ENCODE peak calls at places on chromosomes 2 and 18, in five cellular contexts. S, C, E, F and V are unnamed samples. For H3K36me3 and H3K27me3, the result is how much of the 10 kb centered on the place peaks cover.

GRCh38 chr18:35179906-35180305 is 60.9 kb upstream of the ZNF397 start:
- DNase-seq in C (no peak), F (no peak), E (no peak), S (no peak), V (no peak)

GRCh38 chr2:84494070-84494469 is 22.2 kb upstream of the DNAH6 start:
- DNase-seq in E (peak), C (no peak), S (no peak), F (no peak), V (no peak)

GRCh38 chr18:63410792-63411191 is 11.5 kb downstream of the VPS4B start:
- DNase-seq in F (no peak), E (peak), S (no peak), C (no peak), V (no peak)

GRCh38 chr2:9639740-9640337 is 9.0 kb upstream of the YWHAQ start:
- DNase-seq in E (no peak), C (no peak), F (no peak), S (no peak), V (no peak)

GRCh38 chr18:37166491-37166890 is 337.6 kb downstream of the KIAA1328 start:
- DNase-seq in C (no peak), E (no peak), S (no peak), F (no peak), V (no peak)

GRCh38 chr2:28187186-28187585 is 205.5 kb upstream of the FOSL2 start:
- DNase-seq in C (no peak), S (no peak), E (no peak), F (no peak), V (no peak)

GRCh38 chr2:143157001-143157798 is 28.0 kb downstream of the ARHGAP15 start:
- DNase-seq in F (no peak), C (no peak), E (no peak), S (no peak), V (no peak)

GRCh38 chr18:9066358-9066757 is 36.1 kb upstream of the NDUFV2 start:
- DNase-seq in E (no peak), C (no peak), F (no peak), S (no peak), V (no peak)

GRCh38 chr2:196481323-196481695 is 158.2 kb upstream of the CCDC150 start:
- DNase-seq in E (peak), F (no peak), S (no peak), C (no peak), V (peak)

GRCh38 chr2:206502729-206503128 is 59.4 kb downstream of the ADAM23 start:
- DNase-seq in F (no peak), S (no peak), C (no peak), E (no peak), V (no peak)

GRCh38 chr2:188293601-188294482 is 2.2 kb downstream of the GULP1 start:
- DNase-seq in C (peak), E (peak), F (no peak), S (peak), V (no peak)

GRCh38 chr18:34990571-34990970 is 50.6 kb upstream of the MAPRE2 start:
- DNase-seq in C (no peak), E (peak), F (no peak), S (no peak), V (no peak)

GRCh38 chr2:6290626-6291025 is 575.1 kb downstream of the CMPK2 start:
- DNase-seq in S (no peak), C (no peak), F (no peak), E (no peak), V (no peak)

GRCh38 chr2:134771313-134771801 is 52.6 kb upstream of the TMEM163 start:
- DNase-seq in C (no peak), S (no peak), E (no peak), F (no peak), V (no peak)

GRCh38 chr2:25304339-25304728 is 37.4 kb downstream of the DNMT3A start:
- DNase-seq in C (no peak), E (peak), F (no peak), S (no peak), V (no peak)

GRCh38 chr18:3449702-3450357 is at the start of gene TGIF1:
- DNase-seq in F (peak), E (peak), C (peak), S (peak), V (no peak)

GRCh38 chr18:42706029-42706608 is 409.4 kb downstream of the RIT2 start:
- DNase-seq in C (no peak), F (no peak), S (no peak), E (no peak), V (no peak)

GRCh38 chr2:9189901-9190300 is 16.7 kb upstream of the ASAP2 start:
- DNase-seq in F (no peak), S (no peak), E (no peak), C (no peak), V (no peak)

GRCh38 chr2:220452561-220452960 is 825.1 kb downstream of the SLC4A3 start:
- DNase-seq in C (no peak), F (no peak), S (no peak), E (peak), V (no peak)

GRCh38 chr18:49632588-49632987 is 70.7 kb downstream of the LIPG start:
- DNase-seq in C (no peak), F (no peak), S (no peak), E (no peak), V (no peak)

GRCh38 chr2:241966671-241967070 is 97.1 kb downstream of the RTP5 start:
- DNase-seq in C (no peak), F (no peak), S (no peak), E (no peak), V (no peak)

GRCh38 chr2:158232476-158232875 is 130.8 kb downstream of the UPP2 start:
- DNase-seq in C (no peak), S (no peak), F (no peak), E (no peak), V (no peak)

GRCh38 chr2:230472619-230473018 is 56.6 kb downstream of the SP100 start:
- DNase-seq in S (no peak), E (peak), C (no peak), F (no peak), V (peak)

GRCh38 chr18:67432806-67433205 is 83.7 kb downstream of the DSEL start:
- DNase-seq in C (no peak), E (peak), S (no peak), F (no peak), V (no peak)

GRCh38 chr2:237563816-237564215 is 2.6 kb upstream of the PRLH start:
- DNase-seq in S (no peak), E (peak), C (peak), F (no peak), V (no peak)

GRCh38 chr2:134683561-134684112 is 35.2 kb downstream of the TMEM163 start:
- DNase-seq in S (no peak), F (no peak), E (no peak), C (no peak), V (no peak)

GRCh38 chr2:162490795-162491470 is 147.0 kb downstream of the GCA start:
- DNase-seq in S (no peak), E (no peak), F (no peak), C (no peak), V (no peak)

GRCh38 chr2:29783696-29784095 is 137.7 kb downstream of the ALK start:
- DNase-seq in E (no peak), F (no peak), C (no peak), S (no peak), V (no peak)

GRCh38 chr2:219560037-219560892 is 11.1 kb downstream of the OBSL1 start:
- DNase-seq in C (no peak), F (no peak), S (no peak), E (no peak), V (no peak)

GRCh38 chr2:16554184-16554583 is 111.5 kb downstream of the CYRIA start:
- DNase-seq in S (no peak), C (no peak), E (peak), F (no peak), V (no peak)

GRCh38 chr2:219642064-219642444 is 14.6 kb downstream of the SLC4A3 start:
- DNase-seq in F (no peak), E (no peak), S (no peak), C (no peak), V (no peak)

GRCh38 chr2:69770193-69770702 is 28.3 kb downstream of the ANXA4 start:
- DNase-seq in C (no peak), E (peak), S (no peak), F (peak), V (peak)

GRCh38 chr2:97797355-97797754 is 84.0 kb downstream of the ZAP70 start:
- DNase-seq in E (peak), S (no peak), F (no peak), C (no peak), V (no peak)

GRCh38 chr2:97792416-97792815 is 79.0 kb downstream of the ZAP70 start:
- DNase-seq in E (no peak), S (no peak), F (no peak), C (no peak), V (no peak)

GRCh38 chr2:97796465-97797126 is 83.2 kb downstream of the ZAP70 start:
- DNase-seq in S (no peak), F (no peak), C (no peak), E (no peak), V (no peak)
- H3K36me3 ChIP-seq in S (half or more), F (under half), C (under half), E (under half), V (under half)

DNA sequence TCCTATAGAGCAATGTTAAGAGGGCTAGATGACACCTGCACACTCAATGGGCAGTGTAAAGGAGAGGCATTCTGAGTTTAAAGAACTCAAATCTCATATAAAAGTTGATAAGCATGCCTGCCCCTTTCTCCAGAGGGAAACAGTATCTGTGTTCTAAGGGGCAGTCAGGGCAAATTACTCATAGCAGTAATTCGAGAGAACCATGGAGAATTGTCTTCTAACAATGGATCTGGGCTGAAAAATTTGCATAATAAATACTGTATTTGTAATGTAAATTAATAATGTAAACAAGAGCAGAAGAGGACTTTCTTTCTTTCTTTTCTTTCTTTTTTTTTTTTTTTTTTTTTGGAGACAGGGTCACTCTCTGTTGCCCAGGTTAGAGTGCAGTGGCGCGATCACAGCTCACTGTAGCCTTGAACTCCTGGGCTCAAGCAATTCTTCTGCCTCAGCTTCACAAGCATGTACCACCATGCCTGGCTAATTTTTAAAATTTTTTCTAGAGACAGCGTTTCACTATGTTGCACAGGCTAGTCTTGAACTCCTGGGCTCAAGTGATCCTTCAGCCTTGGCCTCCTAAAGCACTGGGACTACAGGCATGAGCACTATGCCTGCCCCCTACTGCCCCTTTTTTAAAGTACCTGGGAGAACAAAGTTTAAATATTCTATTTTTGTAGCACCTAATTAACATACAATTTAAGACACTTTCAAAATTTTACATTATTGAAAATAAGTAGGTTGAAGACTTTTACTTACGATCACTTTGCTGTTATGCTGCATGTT is 70.6 kb downstream of the OTX1 start:
- DNase-seq in E (no peak), C (no peak), S (no peak), F (no peak), V (no peak)
- TF ChIP-seq CTCF in E (no peak), C (peak), S (no peak), F (no peak), V (no peak)

DNA sequence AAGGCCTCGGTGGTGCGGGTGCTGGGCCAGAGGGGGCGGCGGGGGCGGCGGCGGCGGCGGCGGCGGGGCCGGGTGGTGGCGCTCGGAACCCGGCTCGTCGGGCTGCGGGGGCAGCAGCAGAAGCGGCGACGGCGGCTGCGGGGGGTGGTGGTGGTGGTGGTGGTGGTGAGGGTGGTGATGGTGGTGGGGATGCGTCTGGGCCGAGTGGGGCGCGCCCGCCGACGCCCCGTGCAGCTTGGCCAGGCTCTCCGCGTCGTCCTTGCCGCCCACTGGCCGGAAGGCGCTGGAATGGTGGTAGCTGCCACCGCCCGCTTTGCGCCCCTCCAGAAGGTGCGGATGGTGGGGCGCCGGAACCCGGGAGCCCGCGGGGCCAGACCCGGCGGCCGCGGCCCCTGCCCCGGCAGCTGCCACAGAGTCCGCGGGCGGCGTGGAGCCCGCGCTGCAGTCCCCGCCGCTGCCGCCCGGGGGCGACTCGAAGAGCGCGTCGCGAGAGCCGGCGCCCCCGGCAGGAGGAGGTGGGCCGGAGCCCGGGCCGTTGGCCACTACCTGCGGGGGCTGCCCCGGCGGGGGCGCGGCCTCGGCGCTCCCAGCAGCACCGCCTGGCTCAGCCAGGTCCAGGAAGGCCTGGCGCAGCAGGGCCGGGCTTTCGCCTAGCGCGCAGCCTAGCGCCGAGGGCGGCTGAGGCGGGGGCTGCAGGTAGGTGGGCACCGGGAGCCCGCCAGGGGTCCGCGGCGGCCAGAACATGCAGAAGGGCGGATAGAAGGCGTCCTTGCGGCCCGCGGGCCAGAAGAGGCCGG is 4.2 kb downstream of the SKOR2 start:
- DNase-seq in C (peak), S (no peak), E (no peak), F (no peak), V (no peak)
- H3K27me3 ChIP-seq in C (half or more), S (half or more), E (half or more), F (under half), V (under half)

DNA sequence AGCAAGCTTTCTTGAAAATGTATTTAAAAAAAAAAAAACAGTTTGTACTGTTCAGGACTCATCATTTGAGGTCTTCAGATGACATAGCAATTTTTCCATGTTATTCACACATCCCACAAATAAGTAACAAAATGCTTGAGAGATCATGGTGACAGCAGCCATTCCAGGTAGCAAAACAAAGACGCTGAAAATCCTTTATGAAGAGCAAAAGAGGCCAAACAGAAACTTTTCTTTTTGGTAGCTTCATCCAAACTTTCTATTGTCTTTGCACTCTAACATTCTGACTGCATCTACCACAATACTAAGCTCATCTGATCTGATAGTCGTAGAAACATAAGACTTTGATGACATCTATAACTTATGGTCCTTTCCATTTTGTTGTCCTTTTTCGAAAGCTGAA is 76.1 kb downstream of the ZEB2 start:
- DNase-seq in E (no peak), C (no peak), F (no peak), S (no peak), V (no peak)
- H3K36me3 ChIP-seq in E (under half), C (under half), F (under half), S (under half), V (under half)

GRCh38 chr2:211854832-211855231 is 683.8 kb downstream of the ERBB4 start:
- DNase-seq in F (no peak), E (no peak), S (no peak), C (no peak), V (no peak)
- TF ChIP-seq CTCF in F (no peak), E (no peak), S (no peak), C (peak), V (no peak)